ENCODE peak calls at places on chromosome 2, in seven cellular contexts. H is Panc1, U is AG04450, C is uterus, W is cardiac fibroblast, I is endothelial cell of umbilical vein, R is esophagus squamous epithelium. F is an unnamed sample.

GRCh38 chr2:121810959-121811853 is 55.8 kb downstream of the TSN start:
- DNase-seq in I (peak), H (peak), U (peak), W (peak), C (no peak), R (no peak), F (peak)

GRCh38 chr2:96625571-96626552 is 12.2 kb downstream of the KANSL3 start:
- DNase-seq in W (peak), I (peak), H (no peak), R (no peak), C (no peak), U (no peak), F (no peak)

GRCh38 chr2:69118609-69119008 is 105.6 kb downstream of the ANTXR1 start:
- DNase-seq in W (no peak), I (no peak), C (no peak), R (no peak), U (no peak), H (no peak), F (no peak)

GRCh38 chr2:158232476-158232875 is 130.8 kb downstream of the UPP2 start:
- DNase-seq in H (no peak), W (peak), C (no peak), U (no peak), R (no peak), I (peak), F (no peak)

GRCh38 chr2:199404841-199405240 is 52.9 kb downstream of the SATB2 start:
- DNase-seq in C (no peak), W (peak), H (no peak), I (no peak), U (no peak), R (no peak), F (no peak)

GRCh38 chr2:146540271-146540932 is 1304.4 kb upstream of the ACVR2A start:
- DNase-seq in W (no peak), I (peak), U (no peak), H (no peak), R (no peak), C (no peak), F (no peak)

GRCh38 chr2:20185176-20186022 is 39.5 kb downstream of the SDC1 start:
- DNase-seq in U (no peak), W (peak), H (no peak), R (no peak), I (peak), C (no peak), F (no peak)

GRCh38 chr2:64913357-64913869 is 75.8 kb upstream of the SLC1A4 start:
- DNase-seq in I (no peak), R (no peak), C (no peak), H (no peak), U (no peak), W (no peak), F (no peak)

GRCh38 chr2:229910832-229911412 is 10.9 kb downstream of the TRIP12 start:
- DNase-seq in I (peak), U (no peak), C (no peak), H (no peak), R (no peak), W (peak), F (no peak)

GRCh38 chr2:191835539-191836350 is 11.1 kb downstream of the CAVIN2 start:
- DNase-seq in U (no peak), C (no peak), R (no peak), I (peak), H (no peak), W (peak), F (no peak)

GRCh38 chr2:51918113-51918512 is 886.2 kb upstream of the NRXN1 start:
- DNase-seq in W (peak), U (no peak), H (no peak), I (no peak), C (no peak), R (no peak), F (no peak)

GRCh38 chr2:105768176-105768575 is 23.5 kb downstream of the NCK2 start:
- DNase-seq in H (no peak), U (no peak), C (no peak), R (no peak), I (no peak), W (no peak), F (no peak)

GRCh38 chr2:134765987-134766386 is 47.2 kb upstream of the TMEM163 start:
- DNase-seq in R (no peak), I (no peak), U (no peak), C (no peak), W (no peak), H (no peak), F (no peak)

GRCh38 chr2:42789751-42790150 is 2.6 kb downstream of the HAAO start:
- DNase-seq in I (no peak), W (no peak), R (no peak), U (no peak), H (no peak), C (no peak), F (no peak)

GRCh38 chr2:42792087-42792582 is 248 bp downstream of the HAAO start:
- DNase-seq in C (no peak), I (no peak), W (no peak), H (no peak), R (no peak), U (no peak), F (no peak)

GRCh38 chr2:42793314-42794270 is 1.2 kb upstream of the HAAO start:
- DNase-seq in I (no peak), U (no peak), R (no peak), C (no peak), W (no peak), H (no peak), F (no peak)

GRCh38 chr2:42792583-42793313 is at the start of gene HAAO:
- DNase-seq in H (no peak), C (peak), W (no peak), I (peak), U (no peak), R (no peak), F (no peak)

GRCh38 chr2:42791606-42792005 is 777 bp downstream of the HAAO start:
- DNase-seq in U (no peak), C (no peak), H (no peak), W (no peak), I (no peak), R (no peak), F (no peak)
- H3K4me3 ChIP-seq in U (no peak), C (peak), H (no peak), W (no peak), I (no peak), R (peak), F (peak)

DNA sequence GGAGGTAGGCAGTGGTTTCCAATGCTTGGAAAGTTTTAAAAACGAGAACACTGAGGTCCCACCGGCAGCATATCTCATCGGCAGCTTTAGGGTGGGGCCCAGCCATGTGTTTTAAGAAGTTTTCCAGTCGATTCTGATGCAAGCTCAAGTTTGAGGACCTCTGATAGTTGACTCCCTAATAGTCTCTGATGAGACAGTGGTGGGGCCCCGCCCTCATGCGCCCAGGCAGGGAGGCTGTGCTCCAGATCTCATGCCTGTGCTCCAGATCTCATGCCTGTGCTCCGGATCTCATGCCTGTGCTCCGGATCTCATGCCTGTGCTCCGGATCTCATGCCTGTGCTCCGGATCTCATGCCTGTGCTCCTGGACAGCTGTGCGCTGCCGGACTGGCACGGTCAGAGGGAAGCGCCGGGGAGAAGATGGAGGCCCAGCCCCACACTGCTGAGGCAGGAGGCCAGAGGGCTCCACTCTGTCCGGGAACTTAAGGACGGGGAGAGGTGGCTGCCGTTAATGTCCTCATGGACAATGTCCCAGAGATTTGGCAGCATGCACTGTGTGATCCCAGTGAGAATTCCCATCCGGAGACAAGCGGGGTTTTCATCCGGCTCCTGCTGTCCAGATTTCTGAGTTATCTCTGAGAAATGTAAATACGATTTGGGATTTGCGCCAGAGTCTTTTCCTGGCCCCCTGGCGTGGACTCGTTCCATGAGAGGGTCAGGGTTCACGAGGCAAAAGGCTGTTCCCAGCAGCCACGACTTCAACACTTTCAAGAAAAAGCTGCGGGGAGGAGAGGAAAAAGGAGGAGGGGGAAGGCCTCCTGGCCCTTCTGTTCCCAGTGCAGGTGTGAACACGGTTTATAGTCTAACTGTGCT is 9.4 kb upstream of the COLEC11 start:
- DNase-seq in I (peak), R (no peak), C (peak), U (peak), W (peak), H (no peak), F (no peak)
- TF ChIP-seq CTCF in I (no peak), R (no peak), C (no peak), U (no peak), W (no peak), H (no peak), F (no peak)

GRCh38 chr2:32895424-32895823 is 51.3 kb upstream of the LTBP1 start:
- DNase-seq in W (peak), H (no peak), I (no peak), U (no peak), C (no peak), R (no peak), F (no peak)

DNA sequence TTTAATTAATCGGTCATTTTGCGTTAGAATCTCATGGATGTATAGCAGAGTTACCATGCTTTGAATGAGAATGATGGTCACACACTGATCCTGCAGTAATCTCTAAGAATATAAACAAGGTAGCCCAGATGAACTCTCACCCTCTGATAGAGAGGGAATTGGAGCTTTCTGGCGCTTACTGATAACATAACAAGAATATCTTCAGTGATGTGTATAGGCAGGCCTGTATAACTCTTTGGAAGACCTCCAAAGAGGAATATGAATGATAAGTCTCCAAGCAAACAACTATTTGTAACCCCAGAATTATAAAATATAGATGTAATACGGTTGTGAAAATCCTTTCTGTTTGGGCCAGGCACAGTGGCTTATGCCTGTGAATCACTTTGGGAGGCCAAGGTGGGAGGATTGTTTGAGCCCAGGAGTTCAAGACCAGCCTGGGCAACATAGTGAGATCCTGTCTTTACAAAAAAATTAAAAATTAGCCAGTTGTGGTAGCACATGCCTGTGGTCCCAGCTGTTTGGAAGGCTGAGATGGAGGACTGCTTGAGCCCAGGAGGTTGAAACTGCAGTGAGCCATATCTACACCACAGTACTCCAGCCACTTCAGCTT is 52.5 kb upstream of the LTBP1 start:
- DNase-seq in C (no peak), W (no peak), I (no peak), R (no peak), H (no peak), U (no peak), F (no peak)
- H3K4me3 ChIP-seq in C (no peak), W (no peak), I (no peak), R (no peak), H (no peak), U (no peak), F (no peak)

GRCh38 chr2:97664636-97664970 is 759 bp upstream of the ACTR1B start:
- DNase-seq in W (no peak), R (no peak), I (no peak), U (no peak), C (no peak), H (peak), F (no peak)
- TF ChIP-seq CTCF in W (no peak), R (no peak), I (no peak), U (no peak), C (peak), H (no peak), F (no peak)

DNA sequence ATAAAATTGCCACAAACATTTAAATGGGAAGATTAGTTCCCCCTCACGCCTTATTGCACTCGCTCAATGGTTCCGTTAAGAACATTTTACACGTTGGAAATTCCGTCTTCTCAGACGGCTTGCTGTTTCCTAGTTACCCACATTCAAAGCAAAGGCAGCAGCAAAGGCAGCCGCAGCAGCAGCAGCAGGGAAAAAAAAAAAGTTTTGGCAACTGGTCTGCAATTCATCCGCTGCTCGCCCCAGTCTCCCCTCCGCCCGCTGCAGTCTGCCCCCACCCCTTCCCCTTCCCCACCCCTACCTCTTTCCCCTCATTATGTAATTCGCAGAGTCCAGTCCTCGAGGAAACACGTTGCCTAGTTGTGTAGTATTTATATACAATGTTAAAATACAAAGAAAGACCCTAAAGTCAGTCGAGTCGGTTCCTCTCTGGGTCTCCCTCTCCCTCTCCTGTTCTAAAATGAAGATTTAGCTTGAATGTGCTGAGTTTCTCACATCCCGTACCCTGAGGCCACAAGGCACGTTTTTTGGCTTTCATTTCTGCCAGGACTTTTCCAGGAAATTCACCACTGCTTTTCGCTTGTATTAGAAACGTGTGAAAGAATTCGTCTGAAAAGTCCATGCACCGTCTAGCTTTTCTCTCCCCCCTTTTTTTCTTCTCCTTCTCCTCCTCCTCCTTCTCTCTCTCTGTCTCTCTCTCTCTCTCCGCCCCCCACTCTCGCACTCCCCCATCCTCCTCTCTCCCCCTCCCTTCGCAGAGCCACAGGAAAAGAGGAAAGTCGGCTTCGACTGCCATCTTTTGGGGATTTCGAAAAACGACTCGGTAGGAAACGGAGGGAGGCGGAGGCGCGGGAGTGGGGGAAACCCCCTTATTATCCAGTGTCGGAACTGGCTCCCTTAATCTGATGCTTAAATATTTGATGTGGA is 140.0 kb downstream of the MEIS1 start:
- DNase-seq in I (peak), H (no peak), W (peak), C (peak), U (peak), R (no peak), F (no peak)
- H3K4me3 ChIP-seq in I (peak), H (peak), W (peak), C (peak), U (peak), R (peak), F (no peak)

DNA sequence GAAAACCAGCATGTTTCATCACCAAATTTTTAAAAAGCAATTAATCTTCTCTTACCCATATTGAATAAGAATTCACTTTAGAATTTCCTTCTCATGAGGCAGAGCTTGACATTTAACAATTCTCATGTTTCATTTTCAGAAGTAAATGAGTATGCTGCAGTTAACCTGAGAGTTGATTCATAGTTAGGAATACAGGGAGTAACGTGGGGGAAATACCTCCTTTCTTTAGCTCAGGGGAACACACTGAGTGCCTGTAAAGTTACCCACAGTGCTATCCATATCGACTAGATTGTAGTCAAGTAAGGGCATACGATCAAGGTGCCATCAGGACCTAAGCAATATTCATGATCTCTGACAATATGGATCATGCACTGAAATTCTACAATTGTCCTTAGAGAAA is 38.9 kb upstream of the ATIC start:
- DNase-seq in R (no peak), U (no peak), H (no peak), C (no peak), W (no peak), I (no peak), F (no peak)
- TF ChIP-seq CTCF in R (no peak), U (no peak), H (no peak), C (no peak), W (no peak), I (no peak), F (no peak)

DNA sequence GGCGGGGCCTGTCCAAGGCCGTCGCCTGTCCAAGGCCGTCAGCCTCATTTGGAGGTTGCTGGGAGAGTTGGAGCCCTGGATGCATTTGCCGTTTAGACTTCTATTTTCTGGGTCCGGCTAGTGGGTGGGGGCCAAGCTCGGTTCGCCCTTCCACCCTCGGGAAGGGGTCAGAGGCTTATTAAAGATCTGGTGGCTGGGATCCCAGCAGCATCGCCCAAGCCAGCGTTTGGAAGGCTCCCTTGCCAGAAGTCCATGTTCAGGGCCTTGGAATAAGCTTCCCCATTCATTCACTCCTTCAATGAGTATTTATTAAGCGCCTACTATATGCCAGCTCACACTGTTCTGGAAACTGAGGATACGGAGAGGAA is 516 bp upstream of the DOCK10 start:
- DNase-seq in W (peak), I (no peak), U (no peak), C (no peak), R (no peak), H (no peak), F (no peak)
- H3K4me3 ChIP-seq in W (peak), I (peak), U (peak), C (peak), R (peak), H (peak), F (peak)

DNA sequence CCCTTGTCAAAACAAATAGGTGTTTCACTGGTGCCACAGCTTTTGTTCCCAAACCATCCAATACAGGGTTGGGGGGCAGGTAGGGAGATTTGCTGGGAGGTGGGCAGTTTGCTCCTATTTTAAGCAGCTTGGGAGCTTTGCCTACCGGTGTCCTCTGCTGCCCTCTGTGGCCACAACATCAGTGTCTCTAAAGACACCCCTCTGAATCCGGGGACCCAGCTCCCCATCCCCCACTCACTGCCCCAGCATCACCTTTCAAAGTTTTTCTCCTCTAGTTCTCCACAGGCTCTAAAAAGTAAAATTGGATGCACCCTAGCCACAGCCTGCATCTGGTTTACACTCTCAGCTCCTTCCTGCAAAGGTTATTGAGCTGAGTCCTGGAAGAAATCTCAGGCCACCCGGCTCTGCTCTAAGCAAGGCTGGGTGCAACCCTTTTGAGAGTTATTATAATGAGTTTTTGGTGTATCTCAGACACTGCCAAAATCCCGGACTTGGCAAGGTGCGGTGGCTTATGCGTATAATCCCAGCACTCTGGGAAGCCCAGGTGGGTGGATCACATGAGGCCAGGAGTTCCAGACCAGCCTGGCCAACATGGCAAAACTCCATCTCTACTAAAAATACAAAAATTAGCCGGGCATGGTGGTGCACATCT is 2.9 kb upstream of the EPAS1 start:
- DNase-seq in C (no peak), W (no peak), I (peak), U (no peak), H (no peak), R (no peak), F (no peak)
- TF ChIP-seq CTCF in C (peak), W (peak), I (peak), U (peak), H (peak), R (no peak), F (peak)

GRCh38 chr2:45009303-45009927 is at the start of gene SIX2:
- DNase-seq in W (peak), I (peak), C (peak), H (no peak), U (peak), R (no peak), F (no peak)
- H3K4me3 ChIP-seq in W (peak), I (peak), C (peak), H (peak), U (peak), R (peak), F (peak)

F was measured in GM12864.